ENCODE peak calls at places on chromosomes 13 and 19, in seven cellular contexts. M is adrenal gland, R is A673, O is IMR-90, J is left lung, I is astrocyte of the spinal cord, X is lower leg skin. Q is an unnamed sample.

GRCh38 chr19:2573916-2574315 is 98.0 kb downstream of the GADD45B start:
- DNase-seq in M (no peak), R (no peak), O (no peak), J (no peak), I (no peak), X (peak; percentile 82), Q (no peak)

GRCh38 chr13:99987180-99988047 is 5.8 kb downstream of the ZIC2 start:
- DNase-seq in M (no peak), R (peak; percentile 83), O (no peak), J (no peak), I (peak; percentile 42), X (no peak), Q (no peak)

GRCh38 chr13:93865235-93865634 is 614.2 kb downstream of the DCT start:
- DNase-seq in M (no peak), R (no peak), O (no peak), J (no peak), I (no peak), X (no peak), Q (no peak)

GRCh38 chr19:4272894-4273293 is 6.2 kb upstream of the SHD start:
- DNase-seq in M (no peak), R (no peak), O (no peak), J (no peak), I (no peak), X (no peak), Q (no peak)

GRCh38 chr13:113064534-113065405 is 40.8 kb upstream of the F7 start:
- DNase-seq in M (no peak), R (peak; percentile 71), O (peak; percentile 60), J (peak; percentile 65), I (peak; percentile 58), X (no peak), Q (peak; percentile 79)

GRCh38 chr19:4115050-4115817 is 8.7 kb downstream of the MAP2K2 start:
- DNase-seq in M (peak; percentile 84), R (no peak), O (no peak), J (no peak), I (no peak), X (no peak), Q (no peak)

GRCh38 chr13:20359335-20359734 is 127.2 kb upstream of the GJB6 start:
- DNase-seq in M (no peak), R (peak; percentile 12), O (peak; percentile 99), J (no peak), I (peak; percentile 96), X (no peak), Q (peak; percentile 96)

GRCh38 chr13:47679391-47679790 is 321.7 kb downstream of the SUCLA2 start:
- DNase-seq in M (no peak), R (no peak), O (peak; percentile 59), J (no peak), I (peak; percentile 71), X (no peak), Q (peak; percentile 77)

GRCh38 chr13:52738719-52739467 is 727 bp downstream of the CNMD start:
- DNase-seq in M (no peak), R (peak; percentile 61), O (no peak), J (peak; percentile 82), I (no peak), X (no peak), Q (no peak)

GRCh38 chr13:108448891-108449290 is 179.4 kb downstream of the TNFSF13B start:
- DNase-seq in M (no peak), R (no peak), O (no peak), J (no peak), I (no peak), X (no peak), Q (no peak)

GRCh38 chr13:45396548-45397095 is 21.6 kb downstream of the SLC25A30 start:
- DNase-seq in M (no peak), R (no peak), O (peak; percentile 23), J (no peak), I (no peak), X (no peak), Q (peak; percentile 18)

GRCh38 chr13:36530861-36531590 is 98.7 kb downstream of the CCNA1 start:
- DNase-seq in M (no peak), R (no peak), O (no peak), J (no peak), I (no peak), X (no peak), Q (no peak)

GRCh38 chr19:33505168-33505567 is 16.4 kb downstream of the PEPD start:
- DNase-seq in M (no peak), R (no peak), O (no peak), J (peak; percentile 68), I (peak; percentile 20), X (no peak), Q (no peak)

GRCh38 chr19:41925208-41926003 is 2.8 kb downstream of the ERFL start:
- DNase-seq in M (no peak), R (no peak), O (no peak), J (no peak), I (no peak), X (no peak), Q (no peak)

GRCh38 chr13:29917573-29918091 is 67.2 kb upstream of the UBL3 start:
- DNase-seq in M (no peak), R (no peak), O (peak; percentile 48), J (no peak), I (peak; percentile 42), X (no peak), Q (peak; percentile 7)

GRCh38 chr19:3176715-3177501 is 1.7 kb upstream of the S1PR4 start:
- DNase-seq in M (no peak), R (peak; percentile 48), O (peak; percentile 67), J (peak; percentile 91), I (peak; percentile 43), X (no peak), Q (no peak)

GRCh38 chr13:25992076-25992475 is 59.7 kb downstream of the SHISA2 start:
- DNase-seq in M (no peak), R (no peak), O (no peak), J (no peak), I (no peak), X (no peak), Q (no peak)

GRCh38 chr19:48271531-48272151 is 1.8 kb downstream of the ZNF114 start:
- DNase-seq in M (peak; percentile 31), R (peak; percentile 62), O (peak; percentile 35), J (peak; percentile 81), I (peak; percentile 46), X (peak; percentile 88), Q (peak; percentile 51)

GRCh38 chr19:2546128-2547032 is 70.5 kb downstream of the GADD45B start:
- DNase-seq in M (peak; percentile 91), R (no peak), O (no peak), J (peak; percentile 92), I (peak; percentile 39), X (peak; percentile 96), Q (no peak)

GRCh38 chr19:49528211-49528771 is 488 bp downstream of the RCN3 start:
- DNase-seq in M (peak; percentile 31), R (no peak), O (peak; percentile 30), J (no peak), I (no peak), X (no peak), Q (peak; percentile 57)
- H3K4me3 ChIP-seq in M (no peak overlapping the region), R (peak overlapping the region; percentile 31), O (peak overlapping the region; percentile 60), J (peak overlapping the region; percentile 38), I (peak overlapping the region; percentile 65), X (peak overlapping the region; percentile 16), Q (peak overlapping the region; percentile 65)

GRCh38 chr19:38264486-38265212 is at the start of gene SPINT2:
- DNase-seq in M (no peak), R (no peak), O (no peak), J (peak; percentile 86), I (no peak), X (peak; percentile 95), Q (no peak)

GRCh38 chr19:38262585-38263268 is 1.6 kb upstream of the SPINT2 start:
- DNase-seq in M (no peak), R (no peak), O (no peak), J (no peak), I (no peak), X (no peak), Q (no peak)

GRCh38 chr19:38266070-38266469 is 1.7 kb downstream of the SPINT2 start:
- DNase-seq in M (no peak), R (no peak), O (no peak), J (no peak), I (no peak), X (no peak), Q (no peak)

GRCh38 chr19:38265213-38265861 is 964 bp downstream of the SPINT2 start:
- DNase-seq in M (no peak), R (no peak), O (no peak), J (no peak), I (no peak), X (no peak), Q (no peak)

DNA sequence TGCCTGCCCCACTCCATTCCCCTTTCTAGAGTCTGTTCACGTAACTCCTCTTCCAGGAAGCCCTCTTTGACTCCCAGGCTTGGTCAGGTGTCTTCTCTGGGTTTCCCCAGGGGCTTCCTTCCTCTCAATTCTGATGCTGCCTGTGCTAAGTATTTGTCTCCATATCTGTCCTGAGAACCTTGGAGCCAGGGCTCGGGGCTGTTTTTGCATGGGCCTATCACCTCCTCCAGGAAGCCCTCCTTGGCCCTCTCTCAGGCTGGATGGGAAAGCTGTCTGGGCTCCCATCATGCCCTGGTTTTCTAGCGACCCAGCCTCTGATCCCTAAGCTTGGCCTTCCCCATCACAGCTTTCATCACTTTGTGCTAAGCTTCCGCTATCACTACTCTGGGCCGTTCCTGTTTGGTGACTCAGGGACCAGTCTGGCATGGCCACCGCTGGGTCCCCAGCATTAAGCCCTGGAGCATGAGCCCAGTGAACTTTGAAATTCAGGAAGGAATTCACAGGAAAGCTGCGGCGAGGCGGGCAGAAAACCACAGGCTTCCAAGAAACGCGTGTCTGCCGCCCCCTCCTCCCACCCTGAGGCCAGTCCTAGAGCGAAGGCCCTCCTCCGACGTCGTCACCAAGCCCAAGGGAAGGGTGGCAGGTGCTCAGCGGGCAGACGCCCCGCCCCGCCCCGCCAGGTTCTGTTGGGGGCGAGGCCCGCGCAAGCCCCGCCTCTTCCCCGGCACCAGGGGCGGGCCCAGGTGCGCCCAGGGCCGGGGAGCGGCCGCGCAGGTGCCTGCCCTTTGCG is 482 bp upstream of the SPINT2 start:
- DNase-seq in M (peak; percentile 78), R (no peak), O (peak; percentile 45), J (peak; percentile 94), I (peak; percentile 41), X (peak; percentile 91), Q (peak; percentile 53)
- TF ChIP-seq CTCF in M (no peak), R (no peak), O (no peak), J (no peak), I (no peak), X (no peak), Q (no peak)

GRCh38 chr19:15123031-15123890 is 16.1 kb downstream of the SYDE1 start:
- DNase-seq in M (no peak), R (no peak), O (no peak), J (no peak), I (no peak), X (no peak), Q (no peak)
- H3K4me3 ChIP-seq in M (no peak overlapping the region), R (no peak overlapping the region), O (no peak overlapping the region), J (no peak overlapping the region), I (no peak overlapping the region), X (no peak overlapping the region), Q (no peak overlapping the region)

DNA sequence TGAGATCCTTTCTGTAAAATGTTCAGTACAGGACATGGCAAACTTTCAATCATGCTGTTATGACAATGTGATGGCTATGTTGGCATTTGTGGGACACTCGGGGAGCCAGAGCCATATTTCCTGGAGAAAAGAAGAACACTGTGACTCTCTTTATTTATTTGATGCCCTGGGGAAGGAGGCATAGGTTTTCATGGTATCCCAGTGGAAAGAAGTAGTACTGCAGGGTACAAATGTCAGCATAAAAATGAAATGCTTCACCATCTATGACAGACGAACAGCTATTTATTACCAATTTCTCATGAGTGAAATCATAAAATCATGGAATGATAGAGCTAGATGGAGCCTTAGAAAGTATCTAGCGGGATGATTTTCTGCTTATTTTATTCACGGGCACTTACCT is 217.1 kb downstream of the COL4A1 start:
- DNase-seq in M (no peak), R (peak; percentile 14), O (no peak), J (no peak), I (no peak), X (no peak), Q (no peak)
- TF ChIP-seq CTCF in M (peak; percentile 13), R (peak; percentile 45), O (peak; percentile 31), J (peak; percentile 19), I (peak; percentile 39), X (no peak), Q (peak; percentile 38)

GRCh38 chr19:45278087-45278486 is 27.0 kb downstream of the MARK4 start:
- DNase-seq in M (no peak), R (no peak), O (no peak), J (no peak), I (no peak), X (no peak), Q (no peak)
- H3K4me3 ChIP-seq in M (no peak overlapping the region), R (no peak overlapping the region), O (no peak overlapping the region), J (no peak overlapping the region), I (no peak overlapping the region), X (no peak overlapping the region), Q (no peak overlapping the region)